ENCODE peak calls at places on chromosome 6, in four cellular contexts. S, V, E and T are unnamed samples.

GRCh38 chr6:127834136-127834535 is 66.7 kb downstream of the THEMIS start:
- DNase-seq in S (no peak), V (no peak), E (no peak), T (no peak)

GRCh38 chr6:9783567-9783966 is 631.3 kb downstream of the TFAP2A start:
- DNase-seq in S (peak), V (no peak), E (no peak), T (no peak)

GRCh38 chr6:1130692-1131091 is 181.2 kb upstream of the FOXQ1 start:
- DNase-seq in S (no peak), V (no peak), E (no peak), T (no peak)

GRCh38 chr6:38350882-38351281 is 288.8 kb downstream of the BTBD9 start:
- DNase-seq in S (no peak), V (no peak), E (no peak), T (no peak)

GRCh38 chr6:135161996-135162395 is 19.1 kb upstream of the MYB start:
- DNase-seq in S (no peak), V (no peak), E (no peak), T (no peak)

GRCh38 chr6:32668226-32668747 is 1.8 kb upstream of the HLA-DQB1 start:
- DNase-seq in S (peak), V (peak), E (no peak), T (peak)

GRCh38 chr6:40037271-40037670 is 103.0 kb upstream of the MOCS1 start:
- DNase-seq in S (no peak), V (no peak), E (no peak), T (no peak)

GRCh38 chr6:112202639-112203341 is 51.6 kb downstream of the LAMA4 start:
- DNase-seq in S (no peak), V (peak), E (no peak), T (no peak)

GRCh38 chr6:133202610-133203343 is 38.4 kb upstream of the EYA4 start:
- DNase-seq in S (no peak), V (peak), E (no peak), T (no peak)

GRCh38 chr6:136149311-136149710 is 100.8 kb downstream of the MTFR2 start:
- DNase-seq in S (no peak), V (no peak), E (no peak), T (no peak)

GRCh38 chr6:113447088-113447831 is 409.9 kb upstream of the MARCKS start:
- DNase-seq in S (no peak), V (peak), E (no peak), T (no peak)